ENCODE peak calls at places on chromosomes 3 and 15, in seven cellular contexts. F, H, O, X, T, E and Z are unnamed samples.

GRCh38 chr15:41022487-41023090 is 69.3 kb downstream of the CHAC1 start:
- DNase-seq in O (peak; percentile 1), F (peak; percentile 21), X (peak; percentile 31), H (peak; percentile 32), T (no peak), E (peak; percentile 68), Z (no peak)

GRCh38 chr3:15796771-15797599 is 794 bp downstream of the ANKRD28 start:
- DNase-seq in H (no peak), F (no peak), T (no peak), X (no peak), O (no peak), E (no peak), Z (no peak)

GRCh38 chr3:126572343-126572742 is 13.6 kb upstream of the C3orf22 start:
- DNase-seq in E (no peak), H (no peak), F (no peak), T (no peak), O (no peak), X (no peak), Z (no peak)

GRCh38 chr3:58683001-58683845 is 16.6 kb upstream of the FAM3D start:
- DNase-seq in H (no peak), O (no peak), E (no peak), F (peak; percentile 42), T (no peak), X (no peak), Z (peak; percentile 21)

GRCh38 chr15:91517491-91518200 is 335.9 kb upstream of the SLCO3A1 start:
- DNase-seq in O (no peak), H (no peak), X (no peak), F (no peak), T (no peak), E (no peak), Z (no peak)

GRCh38 chr15:37017031-37017625 is 83.2 kb downstream of the MEIS2 start:
- DNase-seq in T (no peak), O (no peak), X (no peak), H (no peak), F (no peak), E (no peak), Z (no peak)

GRCh38 chr15:95440712-95441111 is 889.8 kb upstream of the NR2F2 start:
- DNase-seq in T (no peak), H (no peak), O (no peak), E (no peak), F (no peak), X (no peak), Z (no peak)

GRCh38 chr3:165254812-165255211 is 58.6 kb upstream of the SLITRK3 start:
- DNase-seq in F (no peak), H (no peak), O (no peak), T (no peak), X (no peak), E (no peak), Z (no peak)

GRCh38 chr3:126274735-126275734 is 82.2 kb downstream of the KLF15 start:
- DNase-seq in E (no peak), X (no peak), F (no peak), O (no peak), H (no peak), T (no peak), Z (no peak)

GRCh38 chr3:99891610-99892285 is 74.1 kb downstream of the CMSS1 start:
- DNase-seq in F (no peak), X (no peak), H (no peak), E (no peak), T (no peak), O (no peak), Z (no peak)

GRCh38 chr3:126337980-126338651 is 19.1 kb downstream of the KLF15 start:
- DNase-seq in X (no peak), H (no peak), F (no peak), O (no peak), E (no peak), T (no peak), Z (no peak)

GRCh38 chr3:135135445-135135844 is 340.4 kb downstream of the EPHB1 start:
- DNase-seq in O (no peak), F (no peak), X (no peak), H (no peak), E (no peak), T (no peak), Z (no peak)

GRCh38 chr15:38996111-38996541 is 431.5 kb upstream of the RASGRP1 start:
- DNase-seq in T (no peak), F (no peak), X (no peak), O (no peak), H (no peak), E (no peak), Z (no peak)

GRCh38 chr3:64763980-64764379 is 76.2 kb upstream of the ADAMTS9 start:
- DNase-seq in H (no peak), T (no peak), F (no peak), O (no peak), E (no peak), X (no peak), Z (no peak)

GRCh38 chr3:186021673-186022362 is 84.0 kb upstream of the TRA2B start:
- DNase-seq in F (no peak), X (no peak), O (no peak), T (no peak), H (no peak), E (no peak), Z (no peak)

GRCh38 chr3:195546130-195546560 is 3.0 kb upstream of the PPP1R2 start:
- DNase-seq in O (no peak), E (no peak), T (no peak), H (peak; percentile 43), F (no peak), X (peak; percentile 38), Z (peak; percentile 79)

GRCh38 chr15:101086394-101087171 is 165.3 kb downstream of the CHSY1 start:
- DNase-seq in X (no peak), T (no peak), E (no peak), H (no peak), O (no peak), F (no peak), Z (no peak)
- H3K9me3 ChIP-seq in X (no peaks in the 10 kb centered on the region), T (no peaks in the 10 kb centered on the region), E (no peaks in the 10 kb centered on the region), H (no peaks in the 10 kb centered on the region), O (no peaks in the 10 kb centered on the region), F (no peaks in the 10 kb centered on the region), Z (no peaks in the 10 kb centered on the region)

GRCh38 chr15:27172821-27173220 is 201.8 kb downstream of the GABRG3 start:
- DNase-seq in E (no peak), O (no peak), H (no peak), T (no peak), F (no peak), X (no peak), Z (no peak)
- H3K9me3 ChIP-seq in E (peaks cover 13% of the 10 kb centered on the region), O (peaks cover 4% of the 10 kb centered on the region), H (peaks cover 33% of the 10 kb centered on the region), T (peaks cover 74% of the 10 kb centered on the region), F (no peaks in the 10 kb centered on the region), X (peaks cover 2% of the 10 kb centered on the region), Z (peaks cover 6% of the 10 kb centered on the region)

DNA sequence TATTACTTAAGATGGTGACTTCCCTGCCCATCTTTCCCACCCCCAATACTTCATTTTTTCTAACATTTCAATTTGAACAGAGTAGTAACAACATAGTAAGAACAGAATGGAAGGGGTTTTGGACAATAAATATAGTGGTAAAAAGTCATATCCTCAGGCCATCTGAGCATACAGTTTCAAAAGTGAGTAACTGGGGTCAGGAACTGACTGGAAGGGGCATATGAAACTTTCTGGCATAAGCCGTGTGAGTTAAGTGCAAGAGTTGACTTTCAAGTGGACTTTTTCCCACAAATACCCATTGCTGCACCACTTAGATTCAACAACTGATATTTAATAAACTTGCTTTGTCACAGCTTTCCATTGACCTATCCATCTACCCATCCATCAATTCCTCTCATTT is 153.5 kb upstream of the IL12A start:
- DNase-seq in E (no peak), T (no peak), F (no peak), X (no peak), H (no peak), O (no peak), Z (no peak)
- H3K9me3 ChIP-seq in E (no peaks in the 10 kb centered on the region), T (no peaks in the 10 kb centered on the region), F (no peaks in the 10 kb centered on the region), X (no peaks in the 10 kb centered on the region), H (no peaks in the 10 kb centered on the region), O (no peaks in the 10 kb centered on the region), Z (no peaks in the 10 kb centered on the region)

DNA sequence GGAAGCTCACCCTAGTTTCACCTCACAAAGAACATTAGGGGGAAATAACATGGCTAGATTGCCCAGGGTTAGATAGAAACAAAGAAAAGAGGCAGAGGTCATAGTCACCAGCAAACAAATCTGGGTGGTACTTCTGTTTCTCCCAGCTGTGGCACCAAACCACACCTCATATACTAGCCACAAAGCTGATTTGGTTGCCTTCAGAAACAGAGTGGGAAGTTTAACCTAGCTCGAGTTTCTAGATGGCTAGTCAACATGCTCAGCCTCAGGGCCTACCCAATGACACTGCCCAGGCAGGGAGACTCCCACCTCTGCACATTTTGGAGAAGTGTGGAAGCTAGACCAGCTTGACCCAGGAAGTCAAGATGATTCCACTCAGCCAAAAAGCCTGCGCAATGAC is 174.2 kb downstream of the GABRB3 start:
- DNase-seq in X (no peak), H (no peak), O (no peak), T (no peak), E (no peak), F (no peak), Z (no peak)
- H3K9me3 ChIP-seq in X (peaks cover 2% of the 10 kb centered on the region), H (peaks cover 28% of the 10 kb centered on the region), O (no peaks in the 10 kb centered on the region), T (peaks cover 67% of the 10 kb centered on the region), E (peaks cover 7% of the 10 kb centered on the region), F (no peaks in the 10 kb centered on the region), Z (no peaks in the 10 kb centered on the region)

GRCh38 chr15:25243800-25244097 is 195.1 kb downstream of the UBE3A start:
- DNase-seq in H (no peak), O (no peak), E (no peak), X (no peak), F (no peak), T (no peak), Z (peak; percentile 43)
- H3K9me3 ChIP-seq in H (peaks cover 94% of the 10 kb centered on the region), O (no peaks in the 10 kb centered on the region), E (no peaks in the 10 kb centered on the region), X (no peaks in the 10 kb centered on the region), F (no peaks in the 10 kb centered on the region), T (peaks cover 92% of the 10 kb centered on the region), Z (no peaks in the 10 kb centered on the region)

DNA sequence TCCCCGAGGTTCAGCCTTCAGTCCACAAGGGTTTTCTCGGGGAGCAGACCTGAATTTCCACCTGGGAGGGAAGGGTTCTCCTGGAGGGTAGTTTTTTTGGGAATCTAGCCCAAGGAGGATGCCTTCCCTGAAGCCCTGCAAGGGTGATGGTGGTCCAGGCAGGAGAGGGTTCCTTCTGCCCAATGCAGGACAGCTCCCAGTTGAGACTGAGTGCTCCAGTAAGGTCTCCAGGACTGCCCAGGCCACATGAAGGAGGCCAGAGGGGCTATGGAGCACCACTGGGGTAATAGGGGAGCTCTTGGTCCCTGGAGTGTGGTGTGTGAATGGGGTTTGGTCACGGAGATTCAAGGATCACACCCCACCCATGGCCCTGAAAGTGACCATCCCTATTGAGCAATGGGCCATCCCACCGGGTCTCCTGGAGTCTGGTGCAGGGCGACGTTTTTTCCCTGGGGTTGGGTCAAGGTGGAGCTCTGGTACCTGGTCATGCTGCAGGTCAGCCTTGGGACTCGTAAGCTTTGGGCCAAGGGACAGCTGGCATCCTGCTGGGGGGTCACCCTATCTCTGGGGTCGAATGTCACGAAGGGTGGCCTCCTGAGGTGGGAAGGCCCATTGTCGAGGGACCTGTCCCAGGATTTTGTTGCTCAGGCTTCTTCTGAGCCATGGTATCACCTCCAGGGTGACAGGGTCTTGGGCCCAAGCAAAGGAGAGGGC is 196.5 kb downstream of the UBE3A start:
- DNase-seq in H (no peak), O (no peak), T (peak; percentile 4), F (no peak), X (no peak), E (no peak), Z (peak; percentile 32)
- H3K9me3 ChIP-seq in H (peaks cover 94% of the 10 kb centered on the region), O (no peaks in the 10 kb centered on the region), T (peaks cover 94% of the 10 kb centered on the region), F (no peaks in the 10 kb centered on the region), X (no peaks in the 10 kb centered on the region), E (no peaks in the 10 kb centered on the region), Z (no peaks in the 10 kb centered on the region)

GRCh38 chr15:64583983-64584382 is 123.6 kb downstream of the ZNF609 start:
- DNase-seq in F (no peak), T (no peak), H (no peak), E (no peak), X (no peak), O (no peak), Z (no peak)
- H3K9me3 ChIP-seq in F (peaks cover 12% of the 10 kb centered on the region), T (peaks cover 5% of the 10 kb centered on the region), H (peaks cover 10% of the 10 kb centered on the region), E (peaks cover 10% of the 10 kb centered on the region), X (no peaks in the 10 kb centered on the region), O (no peaks in the 10 kb centered on the region), Z (no peaks in the 10 kb centered on the region)